ENCODE peak calls at places on chromosomes 4 and X, in eight cellular contexts. B is thoracic aorta; O is CD4-positive, alpha-beta T cell; N is astrocyte of the spinal cord; G is BE2C; L is tibial nerve; T is cardiac fibroblast; Q is AG09319. M is an unnamed sample.

GRCh38 chrX:18098704-18099103 is 122.0 kb downstream of the BEND2 start:
- DNase-seq in B (no peak), O (no peak), N (no peak), G (no peak), L (no peak), T (no peak), Q (no peak), M (no peak)

GRCh38 chr4:129641179-129641578 is 545.2 kb downstream of the C4orf33 start:
- DNase-seq in B (no peak), O (no peak), N (peak; percentile 73), G (peak; percentile 61), L (peak; percentile 86), T (peak; percentile 70), Q (peak; percentile 3), M (no peak)

GRCh38 chrX:17323397-17323796 is 51.6 kb upstream of the NHS start:
- DNase-seq in B (no peak), O (no peak), N (no peak), G (no peak), L (no peak), T (no peak), Q (no peak), M (no peak)

GRCh38 chr4:38223306-38223705 is 263.1 kb downstream of the PTTG2 start:
- DNase-seq in B (no peak), O (no peak), N (no peak), G (no peak), L (no peak), T (peak; percentile 18), Q (no peak), M (no peak)

GRCh38 chr4:82842593-82842992 is 44.0 kb upstream of the SCD5 start:
- DNase-seq in B (no peak), O (no peak), N (no peak), G (no peak), L (no peak), T (peak; percentile 31), Q (no peak), M (no peak)

GRCh38 chr4:184384056-184384809 is 90.1 kb downstream of the IRF2 start:
- DNase-seq in B (no peak), O (no peak), N (peak; percentile 93), G (no peak), L (peak; percentile 71), T (peak; percentile 97), Q (peak; percentile 76), M (peak; percentile 93)

GRCh38 chrX:105375816-105376215 is 155.3 kb upstream of the TEX13A start:
- DNase-seq in B (no peak), O (no peak), N (peak; percentile 36), G (no peak), L (peak; percentile 5), T (peak; percentile 76), Q (no peak), M (peak; percentile 71)

GRCh38 chrX:53481093-53481492 is 46.9 kb upstream of the HSD17B10 start:
- DNase-seq in B (no peak), O (no peak), N (no peak), G (peak; percentile 31), L (no peak), T (no peak), Q (no peak), M (no peak)

GRCh38 chrX:70039758-70040157 is 10.0 kb downstream of the AWAT2 start:
- DNase-seq in B (no peak), O (no peak), N (no peak), G (no peak), L (no peak), T (no peak), Q (no peak), M (no peak)

GRCh38 chr4:150297861-150298474 is 219.7 kb downstream of the DCLK2 start:
- DNase-seq in B (no peak), O (no peak), N (peak; percentile 79), G (peak; percentile 68), L (peak; percentile 67), T (peak; percentile 82), Q (peak; percentile 49), M (no peak)

GRCh38 chrX:19152762-19153161 is 30.5 kb upstream of the ADGRG2 start:
- DNase-seq in B (no peak), O (no peak), N (peak; percentile 18), G (no peak), L (no peak), T (no peak), Q (no peak), M (no peak)

DNA sequence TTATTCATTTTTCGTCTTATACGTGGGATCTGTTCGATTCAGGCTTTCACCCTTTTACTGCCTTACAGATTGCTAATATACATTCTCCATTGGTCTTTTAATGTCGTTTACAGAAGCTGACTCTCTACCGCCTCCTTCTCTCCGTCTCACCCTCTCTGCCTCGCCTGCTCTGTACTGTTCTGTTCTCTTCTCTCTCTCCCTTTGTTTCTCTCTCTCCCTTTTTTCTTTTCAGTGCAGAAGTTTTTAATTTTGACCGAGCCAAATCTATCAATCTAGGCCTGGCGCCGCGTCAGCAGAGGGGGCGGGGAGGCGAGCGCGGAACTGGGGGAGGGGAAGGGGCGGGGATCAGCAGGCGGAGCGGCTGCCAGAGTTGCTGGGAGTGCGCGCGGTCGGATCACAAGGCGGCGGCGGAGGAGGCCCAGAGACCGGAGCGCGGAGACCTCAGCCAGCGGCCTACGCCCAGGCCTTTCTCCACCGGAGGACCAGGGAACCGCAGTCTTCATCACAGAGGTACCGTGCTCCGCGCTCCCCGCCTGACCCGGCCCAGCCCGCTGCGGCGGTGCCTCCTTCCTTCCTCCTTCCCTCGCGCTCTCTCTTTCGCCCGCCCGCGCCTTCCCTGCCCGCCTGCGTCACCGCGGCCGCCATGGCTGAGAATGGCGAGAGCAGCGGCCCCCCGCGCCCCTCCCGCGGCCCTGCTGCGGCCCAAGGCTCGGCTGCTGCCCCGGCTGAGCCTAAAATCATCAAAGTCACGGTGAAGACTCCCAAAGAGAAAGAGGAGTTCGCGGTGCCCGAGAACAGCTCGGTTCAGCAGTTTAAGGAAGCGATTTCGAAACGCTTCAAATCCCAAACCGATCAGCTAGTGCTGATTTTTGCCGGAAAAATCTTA is at the start of gene UBQLN2:
- DNase-seq in B (peak; percentile 16), O (peak; percentile 76), N (peak; percentile 81), G (peak; percentile 83), L (peak; percentile 72), T (peak; percentile 88), Q (peak; percentile 61), M (peak; percentile 36)
- TF ChIP-seq CTCF in B (no peak), O (no peak), N (peak; percentile 22), G (peak; percentile 45), L (no peak), T (peak; percentile 23), Q (peak; percentile 42), M (peak; percentile 38)

GRCh38 chr4:71772592-71772991 is 11.3 kb downstream of the GC start:
- DNase-seq in B (no peak), O (no peak), N (no peak), G (no peak), L (no peak), T (no peak), Q (no peak), M (no peak)

GRCh38 chr4:71774136-71774535 is 9.7 kb downstream of the GC start:
- DNase-seq in B (no peak), O (no peak), N (no peak), G (no peak), L (no peak), T (no peak), Q (no peak), M (no peak)

GRCh38 chr4:71775449-71775848 is 8.4 kb downstream of the GC start:
- DNase-seq in B (no peak), O (no peak), N (no peak), G (no peak), L (no peak), T (no peak), Q (no peak), M (no peak)

GRCh38 chr4:71773004-71773403 is 10.9 kb downstream of the GC start:
- DNase-seq in B (no peak), O (no peak), N (no peak), G (no peak), L (no peak), T (no peak), Q (no peak), M (no peak)

DNA sequence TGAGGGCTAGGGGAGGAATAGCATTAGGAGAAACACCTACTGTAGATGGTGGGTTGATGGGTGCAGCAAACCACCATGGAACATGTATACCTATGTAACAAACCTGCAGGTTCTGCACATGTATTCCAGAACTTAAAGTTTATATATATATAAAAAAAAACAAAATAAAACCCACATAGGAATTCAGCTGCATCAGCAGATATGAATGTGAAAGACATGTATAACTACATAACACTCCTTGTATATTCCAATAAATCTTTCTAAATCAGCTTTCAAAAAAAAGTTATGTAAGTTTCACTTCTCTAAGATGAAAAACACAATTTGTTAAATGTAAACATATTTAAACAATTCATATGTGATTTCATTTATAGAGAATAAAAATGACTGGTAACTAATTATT is 6.0 kb downstream of the GC start:
- DNase-seq in B (no peak), O (no peak), N (no peak), G (no peak), L (no peak), T (no peak), Q (no peak), M (no peak)
- TF ChIP-seq CTCF in B (no peak), O (no peak), N (no peak), G (no peak), L (no peak), T (no peak), Q (no peak), M (no peak)

DNA sequence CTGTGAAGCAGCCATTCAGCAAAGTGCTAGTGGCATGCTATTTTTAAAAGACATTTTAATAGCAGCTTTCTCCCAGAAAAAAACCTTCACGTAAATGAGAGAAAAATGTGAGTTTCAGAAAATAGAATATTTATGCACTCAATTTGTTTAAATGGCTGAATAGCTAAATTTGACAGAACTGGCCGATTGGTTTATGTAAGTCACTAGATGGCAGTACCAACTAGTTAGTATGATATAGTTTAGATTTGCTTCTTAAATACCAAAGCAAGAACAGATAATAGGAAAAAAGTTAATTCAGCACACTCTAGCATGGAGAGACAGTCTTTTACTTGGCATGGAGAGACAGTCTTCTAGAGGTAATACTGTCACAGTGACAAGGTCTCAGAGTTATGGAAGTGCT is 250.1 kb downstream of the SNCA start:
- DNase-seq in B (no peak), O (no peak), N (peak; percentile 35), G (no peak), L (no peak), T (peak; percentile 35), Q (no peak), M (no peak)
- TF ChIP-seq CTCF in B (no peak), O (no peak), N (peak; percentile 33), G (peak; percentile 29), L (no peak), T (peak; percentile 8), Q (peak; percentile 36), M (peak; percentile 44)

GRCh38 chr4:1215347-1216075 is 33.4 kb downstream of the CTBP1 start:
- DNase-seq in B (no peak), O (no peak), N (no peak), G (no peak), L (peak; percentile 44), T (no peak), Q (no peak), M (no peak)

GRCh38 chr4:1217366-1217765 is 31.6 kb downstream of the CTBP1 start:
- DNase-seq in B (no peak), O (no peak), N (no peak), G (no peak), L (no peak), T (no peak), Q (no peak), M (no peak)

GRCh38 chr4:1216076-1216614 is 32.8 kb downstream of the CTBP1 start:
- DNase-seq in B (no peak), O (no peak), N (no peak), G (no peak), L (no peak), T (no peak), Q (no peak), M (no peak)

GRCh38 chr4:1218892-1219552 is 29.9 kb downstream of the CTBP1 start:
- DNase-seq in B (no peak), O (no peak), N (no peak), G (no peak), L (no peak), T (no peak), Q (no peak), M (no peak)

GRCh38 chr4:1216869-1217294 is 32.0 kb downstream of the CTBP1 start:
- DNase-seq in B (no peak), O (peak; percentile 65), N (no peak), G (no peak), L (no peak), T (no peak), Q (no peak), M (no peak)
- TF ChIP-seq CTCF in B (no peak), O (no peak), N (no peak), G (no peak), L (peak; percentile 21), T (no peak), Q (no peak), M (no peak)

M was measured in retinal pigment epithelial cell.